ENCODE peak calls at places on chromosome 22, in five cellular contexts. C is prostate gland, I is heart left ventricle, A is spleen, E is A549. V is an unnamed sample. For H3K4me1, the result is how much of the 10 kb centered on the place peaks cover.

GRCh38 chr22:48494256-48494967 is 1333.3 kb downstream of the BRD1 start:
- DNase-seq in E (no peak), C (no peak), A (peak), I (no peak), V (no peak)

GRCh38 chr22:36017661-36018091 is 10.9 kb downstream of the RBFOX2 start:
- DNase-seq in I (no peak), E (no peak), C (no peak), A (no peak), V (no peak)

GRCh38 chr22:31350410-31350863 is 4.3 kb upstream of the PATZ1 start:
- DNase-seq in I (no peak), E (peak), C (no peak), A (no peak), V (no peak)

GRCh38 chr22:26845016-26845728 is 187.8 kb downstream of the MIAT start:
- DNase-seq in A (no peak), E (no peak), C (no peak), I (no peak), V (no peak)

GRCh38 chr22:33652596-33652995 is 267.7 kb downstream of the LARGE1 start:
- DNase-seq in E (peak), A (no peak), C (no peak), I (no peak), V (no peak)

GRCh38 chr22:19891350-19892248 is 36.9 kb upstream of the GNB1L start:
- DNase-seq in I (no peak), A (peak), E (no peak), C (no peak), V (no peak)

GRCh38 chr22:21982338-21982965 is at the start of gene TOP3B:
- DNase-seq in C (peak), I (peak), E (peak), A (peak), V (peak)

GRCh38 chr22:31124290-31124689 is 1.5 kb downstream of the INPP5J start:
- DNase-seq in A (peak), I (no peak), E (no peak), C (no peak), V (no peak)

GRCh38 chr22:23285236-23285635 is 104.9 kb downstream of the BCR start:
- DNase-seq in E (no peak), A (no peak), I (no peak), C (no peak), V (no peak)

GRCh38 chr22:22422629-22423112 is 85.9 kb downstream of the ZNF280B start:
- DNase-seq in C (no peak), I (peak), E (peak), A (peak), V (no peak)

GRCh38 chr22:28179392-28179791 is 260.3 kb upstream of the PITPNB start:
- DNase-seq in E (no peak), C (no peak), A (no peak), I (no peak), V (no peak)

GRCh38 chr22:47036936-47037485 is 274.6 kb downstream of the TBC1D22A start:
- DNase-seq in E (no peak), I (no peak), A (peak), C (no peak), V (no peak)
- H3K4me1 ChIP-seq in E (under half), I (under half), A (under half), C (under half), V (under half)

GRCh38 chr22:38505595-38506117 is 455 bp downstream of the DDX17 start:
- DNase-seq in A (peak), I (peak), E (peak), C (peak), V (peak)
- TF ChIP-seq POLR2A in A (no peak), I (no peak), E (peak), C (peak), V (peak)

GRCh38 chr22:44030051-44030701 is 6.1 kb downstream of the PARVB start:
- DNase-seq in I (no peak), A (peak), E (no peak), C (no peak), V (no peak)
- H3K4me1 ChIP-seq in I (under half), A (half or more), E (under half), C (under half), V (under half)

GRCh38 chr22:45285431-45286058 is 796 bp downstream of the UPK3A start:
- DNase-seq in I (no peak), E (no peak), A (no peak), C (no peak), V (no peak)

GRCh38 chr22:45286854-45287551 is 2.3 kb downstream of the UPK3A start:
- DNase-seq in C (no peak), A (no peak), E (no peak), I (no peak), V (no peak)

GRCh38 chr22:45280583-45280972 is 4.2 kb upstream of the UPK3A start:
- DNase-seq in I (no peak), E (no peak), C (peak), A (no peak), V (no peak)

GRCh38 chr22:45280995-45281394 is 3.8 kb upstream of the UPK3A start:
- DNase-seq in I (no peak), E (no peak), C (no peak), A (no peak), V (no peak)

DNA sequence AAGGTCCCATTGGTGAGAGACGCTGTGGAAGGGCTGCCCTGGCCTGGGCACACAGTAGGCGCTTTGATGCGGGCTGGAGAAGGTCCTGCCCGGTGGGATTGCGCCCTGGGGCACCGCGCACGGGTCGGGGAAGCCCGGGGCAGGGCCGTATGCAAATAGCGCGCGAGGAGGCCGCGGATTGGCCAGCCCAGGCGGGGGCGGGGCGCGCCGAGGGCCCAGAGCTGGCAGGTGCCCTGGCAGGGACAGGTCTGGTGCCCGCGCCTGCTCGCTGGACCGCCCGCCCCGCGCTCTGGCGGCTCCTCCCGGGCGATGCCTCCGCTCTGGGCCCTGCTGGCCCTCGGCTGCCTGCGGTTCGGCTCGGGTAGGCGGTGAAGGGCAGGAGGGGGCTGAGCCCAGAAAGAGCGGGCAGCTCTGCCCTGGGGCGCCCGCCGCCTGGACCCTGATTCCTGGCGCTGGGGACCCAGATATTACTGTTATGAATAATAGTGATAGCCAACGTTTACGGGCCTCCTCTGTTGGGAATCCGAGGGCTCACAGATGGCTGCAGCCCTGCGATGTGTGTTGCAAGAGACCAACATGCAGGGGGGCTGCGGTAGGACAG is at the start of gene UPK3A:
- DNase-seq in E (no peak), I (peak), A (peak), C (peak), V (no peak)
- TF ChIP-seq POLR2A in E (no peak), I (no peak), A (no peak), C (peak), V (no peak)

DNA sequence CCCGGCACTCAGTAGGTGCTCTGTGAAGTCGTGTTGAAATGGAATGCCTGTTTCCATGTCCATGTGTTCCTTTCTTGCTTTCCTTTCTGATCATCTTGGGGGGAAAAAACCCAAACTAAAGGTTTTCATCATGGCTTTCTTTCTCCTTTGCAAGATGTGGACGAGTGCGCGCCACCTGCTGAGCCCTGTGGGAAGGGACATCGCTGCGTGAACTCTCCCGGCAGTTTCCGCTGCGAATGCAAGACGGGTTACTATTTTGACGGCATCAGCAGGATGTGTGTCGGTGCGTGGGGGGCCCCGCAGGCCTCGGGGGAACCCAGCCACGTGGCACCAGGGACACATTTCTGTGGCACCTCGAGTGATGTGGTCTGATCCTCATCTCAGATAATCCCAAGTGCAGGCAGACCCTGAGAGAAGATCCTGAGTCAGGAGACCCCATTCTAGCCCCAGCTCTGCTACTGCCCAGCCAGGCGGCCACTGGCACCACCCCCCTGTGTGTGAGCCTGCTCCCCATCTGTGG is 39.4 kb downstream of the FBLN1 start:
- DNase-seq in E (no peak), A (no peak), I (no peak), C (no peak), V (no peak)
- H3K4me1 ChIP-seq in E (under half), A (under half), I (under half), C (under half), V (under half)

GRCh38 chr22:49897015-49897684 is 21.1 kb downstream of the ALG12 start:
- DNase-seq in C (no peak), A (no peak), E (no peak), I (no peak), V (no peak)
- TF ChIP-seq POLR2A in C (no peak), A (no peak), E (no peak), I (no peak), V (no peak)

DNA sequence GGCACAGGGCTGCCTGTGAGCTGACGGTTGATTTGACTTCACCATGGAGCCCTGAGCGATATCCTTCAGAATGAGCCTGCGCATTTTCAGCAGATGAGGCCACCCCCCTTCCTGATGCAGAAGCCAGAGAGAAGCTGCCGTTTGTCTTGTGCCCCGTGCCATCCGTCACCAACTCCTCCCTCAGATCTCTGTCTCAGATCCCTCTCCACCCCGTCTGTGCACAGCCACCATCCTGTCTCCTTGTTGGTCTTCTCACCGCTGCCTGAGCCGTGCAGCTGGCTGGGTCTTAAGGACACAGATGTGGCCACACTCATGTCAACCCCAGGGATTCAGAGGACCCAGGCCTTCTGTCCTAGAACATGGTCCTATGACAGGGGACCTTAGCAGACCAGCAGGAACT is 293.9 kb downstream of the TBC1D22A start:
- DNase-seq in C (no peak), I (no peak), A (peak), E (no peak), V (no peak)
- H3K4me1 ChIP-seq in C (under half), I (under half), A (under half), E (under half), V (under half)